ENCODE peak calls at places on chromosomes 3 and 15, in nine cellular contexts. One of them, this sample, is unnamed.

GRCh38 chr3:184156522-184156955 is 1.4 kb downstream of the DVL3 start:
- DNase-seq in endothelial cell: peak
- DNase-seq in Right ventricle myocardium superior: peak
- DNase-seq in amniotic epithelial cell: peak
- DNase-seq in nucleus accumbens: peak
- DNase-seq in Ammon's horn: peak
- DNase-seq in cardiac fibroblast: peak
- DNase-seq in T-helper 9 cell: no peak
- DNase-seq in mammary epithelial cell: no peak
- DNase-seq in this sample: peak

GRCh38 chr15:92184142-92184541 is 209.5 kb upstream of the ST8SIA2 start:
- DNase-seq in endothelial cell: no peak
- DNase-seq in Right ventricle myocardium superior: no peak
- DNase-seq in amniotic epithelial cell: no peak
- DNase-seq in nucleus accumbens: no peak
- DNase-seq in Ammon's horn: no peak
- DNase-seq in cardiac fibroblast: no peak
- DNase-seq in T-helper 9 cell: no peak
- DNase-seq in mammary epithelial cell: no peak
- DNase-seq in this sample: no peak

GRCh38 chr15:89770041-89770440 is 6.1 kb upstream of the MESP2 start:
- DNase-seq in endothelial cell: no peak
- DNase-seq in Right ventricle myocardium superior: peak
- DNase-seq in amniotic epithelial cell: peak
- DNase-seq in nucleus accumbens: no peak
- DNase-seq in Ammon's horn: no peak
- DNase-seq in cardiac fibroblast: peak
- DNase-seq in T-helper 9 cell: no peak
- DNase-seq in mammary epithelial cell: no peak
- DNase-seq in this sample: no peak

GRCh38 chr3:72082776-72083477 is 298.0 kb upstream of the PROK2 start:
- DNase-seq in endothelial cell: no peak
- DNase-seq in Right ventricle myocardium superior: no peak
- DNase-seq in amniotic epithelial cell: peak
- DNase-seq in nucleus accumbens: no peak
- DNase-seq in Ammon's horn: no peak
- DNase-seq in cardiac fibroblast: no peak
- DNase-seq in T-helper 9 cell: no peak
- DNase-seq in mammary epithelial cell: no peak
- DNase-seq in this sample: peak

GRCh38 chr15:39058371-39059131 is 493.9 kb upstream of the RASGRP1 start:
- DNase-seq in endothelial cell: no peak
- DNase-seq in Right ventricle myocardium superior: no peak
- DNase-seq in amniotic epithelial cell: peak
- DNase-seq in nucleus accumbens: no peak
- DNase-seq in Ammon's horn: no peak
- DNase-seq in cardiac fibroblast: no peak
- DNase-seq in T-helper 9 cell: no peak
- DNase-seq in mammary epithelial cell: no peak
- DNase-seq in this sample: no peak

GRCh38 chr3:133887951-133888703 is 7.6 kb downstream of the RAB6B start:
- DNase-seq in endothelial cell: no peak
- DNase-seq in Right ventricle myocardium superior: no peak
- DNase-seq in amniotic epithelial cell: peak
- DNase-seq in nucleus accumbens: no peak
- DNase-seq in Ammon's horn: no peak
- DNase-seq in cardiac fibroblast: no peak
- DNase-seq in T-helper 9 cell: no peak
- DNase-seq in mammary epithelial cell: no peak
- DNase-seq in this sample: no peak

GRCh38 chr3:58681863-58682262 is 15.3 kb upstream of the FAM3D start:
- DNase-seq in endothelial cell: no peak
- DNase-seq in Right ventricle myocardium superior: no peak
- DNase-seq in amniotic epithelial cell: no peak
- DNase-seq in nucleus accumbens: no peak
- DNase-seq in Ammon's horn: no peak
- DNase-seq in cardiac fibroblast: no peak
- DNase-seq in T-helper 9 cell: no peak
- DNase-seq in mammary epithelial cell: no peak
- DNase-seq in this sample: no peak

GRCh38 chr3:177652556-177653290 is 455.4 kb upstream of the TBL1XR1 start:
- DNase-seq in endothelial cell: no peak
- DNase-seq in Right ventricle myocardium superior: no peak
- DNase-seq in amniotic epithelial cell: no peak
- DNase-seq in nucleus accumbens: no peak
- DNase-seq in Ammon's horn: no peak
- DNase-seq in cardiac fibroblast: no peak
- DNase-seq in T-helper 9 cell: no peak
- DNase-seq in mammary epithelial cell: no peak
- DNase-seq in this sample: no peak

GRCh38 chr15:65638107-65638506 is 16.4 kb downstream of the SLC24A1 start:
- DNase-seq in endothelial cell: no peak
- DNase-seq in Right ventricle myocardium superior: peak
- DNase-seq in amniotic epithelial cell: no peak
- DNase-seq in nucleus accumbens: no peak
- DNase-seq in Ammon's horn: no peak
- DNase-seq in cardiac fibroblast: no peak
- DNase-seq in T-helper 9 cell: no peak
- DNase-seq in mammary epithelial cell: no peak
- DNase-seq in this sample: no peak

GRCh38 chr3:184710870-184711365 is 946 bp downstream of the MAGEF1 start:
- DNase-seq in endothelial cell: no peak
- DNase-seq in Right ventricle myocardium superior: no peak
- DNase-seq in amniotic epithelial cell: peak
- DNase-seq in nucleus accumbens: no peak
- DNase-seq in Ammon's horn: no peak
- DNase-seq in cardiac fibroblast: peak
- DNase-seq in T-helper 9 cell: no peak
- DNase-seq in mammary epithelial cell: no peak
- DNase-seq in this sample: peak

This sample was measured in mesenchymal stem cell.